ENCODE peak calls at places on chromosomes 6 and 20, in ten cellular contexts. E is kidney; A is hepatocyte; F is CD8-positive, alpha-beta T cell; C is IMR-90; L is left ventricle myocardium inferior; O is PC-3; Q is tibial nerve; P is Caco-2; V is lower lobe of right lung. G is an unnamed sample.

GRCh38 chr6:6851059-6851658 is 256.6 kb upstream of the RREB1 start:
- DNase-seq in L (peak; percentile 27), Q (no peak), V (peak; percentile 62), F (no peak), P (peak; percentile 69), C (peak; percentile 97), O (peak; percentile 99), A (peak; percentile 75), E (peak; percentile 72), G (peak; percentile 94)

GRCh38 chr6:141103246-141103645 is 1029.5 kb upstream of the GJE1 start:
- DNase-seq in V (no peak), A (no peak), L (no peak), C (peak; percentile 59), O (peak; percentile 87), P (no peak), F (no peak), E (no peak), Q (no peak), G (peak; percentile 87)

GRCh38 chr6:158256746-158257424 is 55.4 kb upstream of the TULP4 start:
- DNase-seq in E (no peak), F (no peak), C (no peak), L (no peak), A (no peak), P (no peak), V (no peak), O (no peak), Q (no peak), G (no peak)

GRCh38 chr6:30002871-30003270 is 58.2 kb upstream of the POLR1H start:
- DNase-seq in F (no peak), Q (no peak), P (no peak), L (no peak), A (no peak), O (peak; percentile 69), V (no peak), C (peak; percentile 48), E (no peak), G (peak; percentile 17)

GRCh38 chr6:36765943-36766648 is 68.5 kb downstream of the RAB44 start:
- DNase-seq in L (peak; percentile 77), E (peak; percentile 90), V (peak; percentile 86), A (peak; percentile 93), F (peak; percentile 67), Q (peak; percentile 69), C (peak; percentile 76), O (peak; percentile 90), P (peak; percentile 85), G (peak; percentile 69)

GRCh38 chr20:63128367-63128766 is 87.6 kb downstream of the YTHDF1 start:
- DNase-seq in E (peak; percentile 53), A (no peak), C (no peak), L (peak; percentile 4), F (no peak), Q (no peak), P (no peak), O (no peak), V (peak; percentile 41), G (no peak)

GRCh38 chr6:72784071-72784470 is 162.2 kb downstream of the KCNQ5 start:
- DNase-seq in Q (no peak), E (no peak), V (no peak), O (no peak), L (no peak), C (peak; percentile 42), F (no peak), A (no peak), P (no peak), G (peak; percentile 73)

GRCh38 chr6:13493147-13493546 is 5.7 kb upstream of the GFOD1 start:
- DNase-seq in F (no peak), Q (no peak), C (no peak), E (no peak), V (no peak), O (no peak), L (no peak), A (no peak), P (no peak), G (no peak)

GRCh38 chr20:1952737-1953530 is 40.9 kb downstream of the PDYN start:
- DNase-seq in E (no peak), V (no peak), P (no peak), A (no peak), L (no peak), Q (no peak), O (no peak), C (no peak), F (no peak), G (no peak)

GRCh38 chr20:40652426-40652825 is 36.6 kb downstream of the MAFB start:
- DNase-seq in V (no peak), C (no peak), E (no peak), L (no peak), P (no peak), F (no peak), O (no peak), A (no peak), Q (no peak), G (peak; percentile 42)

GRCh38 chr20:53330744-53331143 is 262.9 kb downstream of the ZNF217 start:
- DNase-seq in A (no peak), O (no peak), F (no peak), V (no peak), P (no peak), L (no peak), Q (no peak), C (no peak), E (no peak), G (no peak)

GRCh38 chr6:190596-191395 is 101.5 kb upstream of the DUSP22 start:
- DNase-seq in E (no peak), F (no peak), O (peak; percentile 9), L (no peak), P (peak; percentile 62), C (no peak), A (no peak), Q (no peak), V (peak; percentile 22), G (no peak)

GRCh38 chr20:61099786-61100185 is 152.3 kb upstream of the CDH4 start:
- DNase-seq in V (no peak), E (no peak), A (no peak), P (no peak), L (no peak), C (no peak), Q (no peak), F (no peak), O (no peak), G (peak; percentile 6)

GRCh38 chr6:139903411-139904157 is 529.1 kb upstream of the CITED2 start:
- DNase-seq in E (no peak), Q (no peak), F (no peak), O (no peak), V (no peak), C (no peak), P (no peak), L (no peak), A (peak; percentile 52), G (no peak)

GRCh38 chr6:82057846-82058554 is 189.5 kb downstream of the IBTK start:
- DNase-seq in F (no peak), O (no peak), A (no peak), P (no peak), Q (no peak), L (no peak), E (no peak), C (peak; percentile 57), V (no peak), G (peak; percentile 77)

GRCh38 chr6:94511502-94512088 is 1065.7 kb upstream of the MANEA start:
- DNase-seq in P (no peak), A (no peak), F (no peak), L (no peak), V (no peak), C (no peak), Q (no peak), E (peak; percentile 44), O (no peak), G (no peak)

GRCh38 chr6:28124971-28125353 is 553 bp downstream of the ZSCAN16 start:
- DNase-seq in L (no peak), A (no peak), Q (no peak), P (no peak), F (no peak), O (no peak), C (no peak), E (no peak), V (no peak), G (no peak)

GRCh38 chr6:28124350-28124970 is at the start of gene ZSCAN16:
- DNase-seq in C (peak; percentile 79), Q (peak; percentile 44), V (peak; percentile 90), F (peak; percentile 63), A (peak; percentile 92), P (peak; percentile 86), E (peak; percentile 92), L (peak; percentile 81), O (peak; percentile 91), G (peak; percentile 85)

DNA sequence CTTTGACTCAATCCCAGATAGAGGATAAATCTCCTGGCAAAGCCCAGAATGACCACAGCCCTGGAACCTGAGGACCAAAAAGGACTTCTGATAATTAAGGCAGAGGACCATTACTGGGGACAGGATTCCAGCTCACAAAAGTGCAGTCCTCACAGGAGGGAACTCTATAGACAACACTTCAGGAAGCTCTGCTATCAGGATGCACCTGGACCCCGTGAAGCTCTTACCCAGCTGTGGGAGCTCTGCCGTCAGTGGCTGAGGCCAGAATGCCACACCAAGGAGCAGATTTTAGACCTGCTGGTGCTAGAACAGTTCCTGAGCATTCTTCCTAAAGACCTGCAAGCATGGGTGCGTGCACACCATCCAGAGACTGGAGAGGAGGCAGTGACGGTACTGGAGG is 987 bp downstream of the ZSCAN16 start:
- DNase-seq in A (no peak), E (no peak), L (no peak), Q (no peak), P (no peak), O (no peak), V (no peak), C (no peak), F (no peak), G (no peak)
- H3K4me3 ChIP-seq in A (peak overlapping the region; percentile 51), E (no peak overlapping the region), L (peak overlapping the region; percentile 74), Q (no peak overlapping the region), P (no peak overlapping the region), O (peak overlapping the region; percentile 85), V (peak overlapping the region; percentile 75), C (no peak overlapping the region), F (no peak overlapping the region), G (no peak overlapping the region)

GRCh38 chr20:59025086-59025485 is 5.9 kb downstream of the TUBB1 start:
- DNase-seq in L (no peak), P (no peak), E (no peak), C (no peak), O (no peak), A (no peak), V (no peak), F (no peak), Q (no peak), G (no peak)
- H3K4me1 ChIP-seq in L (peaks cover 48% of the 10 kb centered on the region), P (peaks cover 2% of the 10 kb centered on the region), E (peaks cover 4% of the 10 kb centered on the region), C (peaks cover 4% of the 10 kb centered on the region), O (peaks cover 34% of the 10 kb centered on the region), A (peaks cover 13% of the 10 kb centered on the region), V (peaks cover 31% of the 10 kb centered on the region), F (peaks cover 36% of the 10 kb centered on the region), Q (no peaks in the 10 kb centered on the region), G (peaks cover 2% of the 10 kb centered on the region)

DNA sequence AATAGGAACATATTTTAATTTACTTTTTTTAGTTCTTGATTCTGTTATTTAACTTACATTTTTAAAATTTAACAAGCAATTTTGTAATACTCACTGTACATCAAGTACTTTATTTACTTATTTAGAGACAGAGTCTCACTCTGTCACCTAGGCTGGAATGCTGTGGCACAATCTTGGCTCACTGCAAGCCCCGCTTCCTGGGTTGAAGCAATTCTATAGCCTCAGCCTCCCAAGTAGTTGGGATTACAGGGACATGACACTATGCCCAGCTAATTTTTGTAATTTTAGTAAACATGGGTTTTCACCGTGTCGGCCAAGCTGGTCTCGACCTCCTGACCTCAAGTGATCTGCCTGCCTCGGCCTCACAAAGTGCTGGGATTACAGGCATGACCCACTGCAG is 7.0 kb downstream of the BTN3A3 start:
- DNase-seq in P (no peak), E (no peak), Q (no peak), F (no peak), L (no peak), O (no peak), A (no peak), V (no peak), C (no peak), G (no peak)
- TF ChIP-seq CTCF in P (no peak), E (no peak), Q (no peak), F (no peak), L (no peak), O (no peak), A (no peak), V (no peak), C (no peak), G (no peak)

GRCh38 chr6:53796451-53796780 is 1.6 kb downstream of the LRRC1 start:
- DNase-seq in E (no peak), P (no peak), L (no peak), O (no peak), V (no peak), F (no peak), Q (no peak), C (no peak), A (no peak), G (no peak)
- H3K4me3 ChIP-seq in E (peak overlapping the region; percentile 88), P (peak overlapping the region; percentile 98), L (peak overlapping the region; percentile 88), O (peak overlapping the region; percentile 86), V (peak overlapping the region; percentile 89), F (peak overlapping the region; percentile 88), Q (peak overlapping the region; percentile 89), C (peak overlapping the region; percentile 82), A (peak overlapping the region; percentile 84), G (peak overlapping the region; percentile 83)

G was measured in fibroblast of lung.